ENCODE peak calls at places on chromosomes 5 and 9, in five cellular contexts. J, T, Z, K and S are unnamed samples.

GRCh38 chr9:97564291-97565175 is 63.1 kb downstream of the TMOD1 start:
- DNase-seq in J (peak), Z (peak), K (peak), T (peak), S (no peak)

GRCh38 chr9:96574931-96575351 is 44.7 kb downstream of the CDC14B start:
- DNase-seq in Z (no peak), T (no peak), J (no peak), K (no peak), S (no peak)

GRCh38 chr9:27003406-27004147 is 1.9 kb downstream of the LRRC19 start:
- DNase-seq in T (no peak), J (no peak), K (no peak), Z (no peak), S (peak)

GRCh38 chr5:56640763-56641406 is 174.5 kb upstream of the MAP3K1 start:
- DNase-seq in Z (no peak), J (no peak), K (no peak), T (no peak), S (no peak)

GRCh38 chr9:131642496-131643083 is 97.3 kb downstream of the PRRT1B start:
- DNase-seq in J (no peak), K (no peak), Z (no peak), T (no peak), S (no peak)

GRCh38 chr5:167578977-167579700 is 712.3 kb upstream of the WWC1 start:
- DNase-seq in J (peak), K (no peak), Z (no peak), T (no peak), S (no peak)

GRCh38 chr5:10243660-10244240 is 5.9 kb downstream of the ATPSCKMT start:
- DNase-seq in J (no peak), Z (no peak), T (no peak), K (no peak), S (no peak)

GRCh38 chr9:133855802-133856592 is 117.8 kb upstream of the SARDH start:
- DNase-seq in K (no peak), Z (peak), J (peak), T (peak), S (peak)

GRCh38 chr5:119470851-119471451 is 18.7 kb downstream of the HSD17B4 start:
- DNase-seq in J (peak), K (peak), Z (no peak), T (peak), S (no peak)

GRCh38 chr5:102295534-102296228 is 403 bp downstream of the SLCO4C1 start:
- DNase-seq in T (no peak), J (no peak), K (no peak), Z (no peak), S (no peak)

GRCh38 chr9:126681336-126681735 is 67.6 kb downstream of the LMX1B start:
- DNase-seq in T (no peak), K (no peak), Z (no peak), J (no peak), S (no peak)

GRCh38 chr5:95803271-95804148 is 19.0 kb downstream of the GLRX start:
- DNase-seq in Z (peak), K (no peak), J (no peak), T (no peak), S (peak)

GRCh38 chr5:68467791-68468190 is 252.2 kb downstream of the PIK3R1 start:
- DNase-seq in T (no peak), J (no peak), Z (no peak), K (no peak), S (no peak)

GRCh38 chr9:134323741-134324358 is 2.4 kb upstream of the RXRA start:
- DNase-seq in Z (no peak), T (no peak), K (no peak), J (no peak), S (no peak)

GRCh38 chr5:143235423-143235822 is 168.1 kb downstream of the NR3C1 start:
- DNase-seq in K (peak), Z (no peak), T (peak), J (peak), S (no peak)

GRCh38 chr5:57692582-57693487 is 210.2 kb upstream of the ACTBL2 start:
- DNase-seq in Z (peak), J (peak), K (peak), T (peak), S (peak)

GRCh38 chr9:126448865-126449577 is 122.4 kb downstream of the MVB12B start:
- DNase-seq in Z (no peak), K (no peak), J (no peak), T (no peak), S (no peak)

GRCh38 chr9:114223564-114224246 is 68.4 kb downstream of the COL27A1 start:
- DNase-seq in T (peak), K (peak), J (peak), Z (no peak), S (peak)

GRCh38 chr5:33563983-33564908 is 123.5 kb downstream of the TARS1 start:
- DNase-seq in K (no peak), J (no peak), Z (no peak), T (no peak), S (no peak)

GRCh38 chr5:52995095-52995494 is 5.9 kb downstream of the ITGA2 start:
- DNase-seq in Z (no peak), K (no peak), T (no peak), J (no peak), S (no peak)

GRCh38 chr5:177098103-177098771 is 11.5 kb downstream of the FGFR4 start:
- DNase-seq in T (no peak), K (peak), J (peak), Z (no peak), S (no peak)

GRCh38 chr5:142325677-142326479 is 1.1 kb upstream of the SPRY4 start:
- DNase-seq in K (peak), J (peak), T (peak), Z (peak), S (peak)

GRCh38 chr5:9156282-9156681 is 389.6 kb downstream of the SEMA5A start:
- DNase-seq in T (peak), K (peak), Z (no peak), J (peak), S (no peak)

GRCh38 chr5:138463335-138464017 is 1.8 kb upstream of the EGR1 start:
- DNase-seq in Z (no peak), K (no peak), T (peak), J (no peak), S (no peak)

GRCh38 chr9:129023036-129023907 is 4.9 kb downstream of the SH3GLB2 start:
- DNase-seq in K (peak), J (peak), Z (peak), T (peak), S (no peak)

GRCh38 chr9:95696701-95697100 is 178.8 kb upstream of the ERCC6L2 start:
- DNase-seq in J (no peak), K (no peak), T (no peak), Z (no peak), S (peak)

GRCh38 chr5:109413463-109413862 is 3.7 kb upstream of the PJA2 start:
- DNase-seq in J (peak), K (peak), T (no peak), Z (no peak), S (peak)

GRCh38 chr9:22139261-22139660 is 130.2 kb upstream of the CDKN2B start:
- DNase-seq in K (no peak), T (no peak), J (no peak), Z (no peak), S (no peak)

GRCh38 chr5:152379331-152379730 is 25.7 kb downstream of the NMUR2 start:
- DNase-seq in T (no peak), J (no peak), Z (no peak), K (no peak), S (no peak)

GRCh38 chr5:27788184-27788583 is 749.8 kb upstream of the CDH9 start:
- DNase-seq in K (peak), Z (no peak), J (no peak), T (no peak), S (no peak)

GRCh38 chr5:164296603-164297080 is 791.2 kb downstream of the MAT2B start:
- DNase-seq in Z (no peak), T (peak), K (peak), J (peak), S (no peak)

GRCh38 chr5:15209053-15209762 is 290.8 kb upstream of the FBXL7 start:
- DNase-seq in T (no peak), Z (no peak), J (no peak), K (no peak), S (no peak)

GRCh38 chr5:96817496-96817895 is 9.8 kb upstream of the ERAP1 start:
- DNase-seq in Z (no peak), K (no peak), T (no peak), J (no peak), S (no peak)

GRCh38 chr9:134660407-134660806 is 18.8 kb downstream of the COL5A1 start:
- DNase-seq in J (no peak), Z (no peak), K (no peak), T (peak), S (no peak)

GRCh38 chr9:98790601-98791146 is 5.7 kb downstream of the ANKS6 start:
- DNase-seq in Z (no peak), K (no peak), T (no peak), J (no peak), S (no peak)

GRCh38 chr5:153542536-153542935 is 52.1 kb downstream of the GRIA1 start:
- DNase-seq in T (peak), J (no peak), K (peak), Z (no peak), S (peak)

GRCh38 chr5:100853582-100853981 is 49.5 kb downstream of the ST8SIA4 start:
- DNase-seq in Z (no peak), K (no peak), T (no peak), J (no peak), S (no peak)

GRCh38 chr9:124869986-124870560 is 8.1 kb downstream of the ARPC5L start:
- DNase-seq in T (peak), J (peak), Z (no peak), K (peak), S (peak)

GRCh38 chr9:121557581-121558422 is 58.2 kb upstream of the GGTA1 start:
- DNase-seq in J (peak), K (peak), T (peak), Z (peak), S (peak)